ENCODE peak calls at places on chromosomes 12 and 14, in five cellular contexts. U, A, L, I and S are unnamed samples. For H3K9me3, the result is how much of the 10 kb centered on the place peaks cover.

GRCh38 chr12:24561882-24562760 is 386.8 kb downstream of the BCAT1 start:
- DNase-seq in U (no peak), A (no peak), L (peak), I (peak), S (no peak)

GRCh38 chr12:81294325-81295190 is 216.7 kb downstream of the ACSS3 start:
- DNase-seq in U (peak), A (no peak), L (no peak), I (no peak), S (no peak)

GRCh38 chr14:54848910-54849309 is 53.7 kb downstream of the GCH1 start:
- DNase-seq in U (no peak), A (no peak), L (no peak), I (no peak), S (no peak)

GRCh38 chr12:103166949-103167348 is 209.5 kb downstream of the ASCL1 start:
- DNase-seq in U (no peak), A (no peak), L (no peak), I (no peak), S (no peak)

GRCh38 chr14:74459289-74459946 is 33.4 kb upstream of the SYNDIG1L start:
- DNase-seq in U (peak), A (peak), L (peak), I (no peak), S (no peak)

GRCh38 chr12:124340080-124340900 is 45.4 kb downstream of the RFLNA start:
- DNase-seq in U (no peak), A (no peak), L (no peak), I (no peak), S (no peak)

GRCh38 chr14:104657563-104658324 is 31.7 kb upstream of the INF2 start:
- DNase-seq in U (no peak), A (no peak), L (no peak), I (no peak), S (no peak)

GRCh38 chr14:52333823-52334657 is 19.9 kb downstream of the PTGER2 start:
- DNase-seq in U (no peak), A (no peak), L (no peak), I (no peak), S (no peak)

GRCh38 chr12:78210894-78211302 is 380.2 kb downstream of the NAV3 start:
- DNase-seq in U (peak), A (no peak), L (no peak), I (no peak), S (no peak)

GRCh38 chr14:88668448-88669116 is 105.7 kb downstream of the ZC3H14 start:
- DNase-seq in U (no peak), A (no peak), L (no peak), I (no peak), S (no peak)

GRCh38 chr14:80095623-80096022 is 115.7 kb downstream of the DIO2 start:
- DNase-seq in U (peak), A (no peak), L (no peak), I (no peak), S (no peak)

GRCh38 chr12:53232641-53233538 is 881 bp upstream of the RARG start:
- DNase-seq in U (peak), A (peak), L (peak), I (peak), S (peak)

GRCh38 chr12:89439946-89440345 is 84.7 kb downstream of the GALNT4 start:
- DNase-seq in U (peak), A (no peak), L (no peak), I (no peak), S (no peak)

GRCh38 chr14:71163050-71163841 is 256.0 kb downstream of the PCNX1 start:
- DNase-seq in U (no peak), A (no peak), L (no peak), I (no peak), S (no peak)

GRCh38 chr12:93116632-93117031 is 187.5 kb upstream of the EEA1 start:
- DNase-seq in U (no peak), A (no peak), L (no peak), I (no peak), S (no peak)

GRCh38 chr14:101373690-101374295 is 187.5 kb upstream of the DIO3 start:
- DNase-seq in U (no peak), A (no peak), L (no peak), I (no peak), S (no peak)

GRCh38 chr14:88380405-88380804 is 5.1 kb upstream of the SPATA7 start:
- DNase-seq in U (peak), A (no peak), L (no peak), I (no peak), S (no peak)

GRCh38 chr14:65038966-65039365 is 52.3 kb downstream of the FNTB start:
- DNase-seq in U (no peak), A (no peak), L (no peak), I (no peak), S (no peak)

GRCh38 chr14:48814562-48814961 is 771.6 kb downstream of the RPS29 start:
- DNase-seq in U (no peak), A (no peak), L (no peak), I (no peak), S (no peak)

GRCh38 chr14:53032161-53032803 is 81.4 kb upstream of the FERMT2 start:
- DNase-seq in U (peak), A (no peak), L (no peak), I (peak), S (no peak)

GRCh38 chr12:76866726-76867125 is 12.1 kb downstream of the CSRP2 start:
- DNase-seq in U (no peak), A (no peak), L (no peak), I (no peak), S (no peak)

GRCh38 chr14:56341766-56342418 is 223.7 kb downstream of the PELI2 start:
- DNase-seq in U (no peak), A (no peak), L (no peak), I (no peak), S (no peak)

GRCh38 chr12:28024231-28024995 is 51.9 kb upstream of the PTHLH start:
- DNase-seq in U (peak), A (no peak), L (no peak), I (no peak), S (no peak)

GRCh38 chr12:84814664-84815245 is 97.8 kb downstream of the SLC6A15 start:
- DNase-seq in U (peak), A (no peak), L (no peak), I (no peak), S (no peak)

GRCh38 chr14:98099527-98099926 is 1172.5 kb downstream of the BCL11B start:
- DNase-seq in U (no peak), A (no peak), L (no peak), I (no peak), S (no peak)

GRCh38 chr14:89327771-89328212 is 89.2 kb downstream of the FOXN3 start:
- DNase-seq in U (peak), A (no peak), L (no peak), I (no peak), S (no peak)

GRCh38 chr12:10636611-10637010 is 23.2 kb upstream of the MAGOHB start:
- DNase-seq in U (peak), A (no peak), L (no peak), I (peak), S (no peak)

GRCh38 chr12:7060353-7060954 is at the start of gene C1S:
- DNase-seq in U (peak), A (no peak), L (peak), I (peak), S (no peak)

GRCh38 chr14:30855345-30856037 is 18.9 kb upstream of the COCH start:
- DNase-seq in U (no peak), A (no peak), L (no peak), I (no peak), S (no peak)

GRCh38 chr12:122743895-122744525 is 8.6 kb upstream of the DENR start:
- DNase-seq in U (no peak), A (no peak), L (no peak), I (no peak), S (no peak)

GRCh38 chr12:110931315-110931728 is 10.9 kb upstream of the MYL2 start:
- DNase-seq in U (no peak), A (no peak), L (peak), I (no peak), S (no peak)

GRCh38 chr14:97894552-97894951 is 1097.4 kb downstream of the VRK1 start:
- DNase-seq in U (no peak), A (no peak), L (no peak), I (no peak), S (no peak)

GRCh38 chr14:89658977-89659670 is 242.1 kb upstream of the FOXN3 start:
- DNase-seq in U (no peak), A (no peak), L (no peak), I (no peak), S (no peak)

GRCh38 chr14:104537613-104537988 is 42.0 kb upstream of the C14orf180 start:
- DNase-seq in U (peak), A (no peak), L (no peak), I (no peak), S (no peak)

GRCh38 chr14:32709072-32709471 is 229.6 kb upstream of the NPAS3 start:
- DNase-seq in U (peak), A (no peak), L (no peak), I (no peak), S (no peak)

GRCh38 chr12:124371970-124372555 is 77.2 kb downstream of the RFLNA start:
- DNase-seq in U (no peak), A (no peak), L (no peak), I (no peak), S (no peak)

GRCh38 chr14:49982522-49982951 is 89.7 kb downstream of the ARF6 start:
- DNase-seq in U (no peak), A (no peak), L (no peak), I (no peak), S (no peak)

GRCh38 chr12:48927261-48927660 is 2.0 kb upstream of the FKBP11 start:
- DNase-seq in U (no peak), A (no peak), L (no peak), I (no peak), S (no peak)

GRCh38 chr12:48925218-48925871 is at the start of gene FKBP11:
- DNase-seq in U (no peak), A (peak), L (peak), I (peak), S (peak)

GRCh38 chr12:48930475-48930874 is 5.2 kb upstream of the FKBP11 start:
- DNase-seq in U (no peak), A (no peak), L (no peak), I (no peak), S (no peak)

GRCh38 chr12:48932878-48933277 is 7.6 kb upstream of the FKBP11 start:
- DNase-seq in U (no peak), A (no peak), L (no peak), I (no peak), S (no peak)

DNA sequence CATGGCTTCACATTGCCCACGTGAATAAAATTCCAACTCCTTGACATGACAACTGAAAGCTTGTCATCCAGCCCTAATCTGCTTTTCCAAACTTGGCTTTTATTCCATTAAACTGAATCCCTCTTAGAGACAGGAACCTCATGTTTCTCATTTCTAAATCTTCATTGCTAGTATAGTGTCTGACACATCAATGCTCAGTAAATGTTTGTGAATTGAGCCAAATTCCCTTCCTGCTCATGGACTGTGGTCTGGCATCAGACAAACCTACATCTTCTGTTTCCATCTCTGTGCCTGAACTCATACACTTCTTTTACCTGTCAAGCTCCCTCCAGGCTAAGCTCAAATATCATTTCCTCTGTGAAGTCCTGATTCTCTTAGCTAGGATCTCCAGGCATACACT is 4.3 kb upstream of the FKBP11 start:
- DNase-seq in U (no peak), A (no peak), L (no peak), I (no peak), S (no peak)
- H3K9me3 ChIP-seq in U (under half), A (under half), L (under half), I (under half), S (under half)

DNA sequence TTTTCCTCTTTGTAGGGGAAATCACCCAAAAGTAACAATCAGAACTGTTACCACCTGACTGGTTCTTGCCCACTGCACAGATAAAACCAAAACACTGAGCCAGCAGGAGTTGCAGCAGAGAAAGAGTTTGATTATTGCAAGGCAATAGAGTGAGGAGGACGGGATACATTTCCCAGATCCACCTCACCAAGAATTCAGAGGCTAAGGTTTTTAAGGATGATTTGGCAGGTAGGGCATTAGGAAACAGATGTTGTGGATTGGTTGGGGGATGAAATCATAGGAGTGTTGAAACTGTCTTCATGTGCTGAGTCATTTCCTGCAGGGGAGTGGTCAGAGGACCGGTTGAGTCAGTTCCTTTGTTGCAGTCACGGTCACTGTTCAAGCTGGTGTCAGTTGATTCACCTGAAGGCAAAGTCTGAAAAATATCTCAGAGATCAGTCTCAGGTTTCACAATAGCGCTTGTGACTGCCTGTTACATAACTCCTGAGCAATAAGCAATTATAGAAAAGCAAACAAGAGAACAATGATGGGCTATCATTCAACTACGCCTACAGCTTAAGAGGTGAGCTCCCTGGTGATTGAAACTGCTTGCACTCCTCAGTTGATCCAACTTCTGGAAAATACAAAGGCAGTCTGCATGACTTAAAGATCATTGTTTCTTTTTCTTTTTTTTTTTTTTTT is 20.3 kb upstream of the AMN1 start:
- DNase-seq in U (peak), A (peak), L (no peak), I (peak), S (no peak)
- H3K9me3 ChIP-seq in U (under half), A (under half), L (under half), I (under half), S (under half)

DNA sequence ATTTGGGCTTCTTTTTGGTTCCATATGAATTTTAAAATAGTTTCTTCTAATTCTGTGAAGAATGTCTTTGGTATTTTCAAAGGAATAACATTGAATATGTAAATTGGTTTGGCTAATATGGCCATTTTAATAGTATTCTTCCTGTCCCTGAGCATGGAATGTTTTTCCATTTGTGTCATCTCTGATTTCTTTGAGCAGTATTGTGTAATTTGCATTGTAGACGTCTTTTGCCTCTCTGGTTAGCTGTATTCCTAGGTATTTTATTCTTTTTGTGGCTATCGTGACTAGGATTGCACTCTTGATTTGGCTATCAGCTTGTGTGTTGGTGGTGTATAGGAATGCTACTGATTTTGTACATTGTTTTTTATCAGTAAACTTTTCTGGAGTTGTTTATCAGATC is 601.9 kb downstream of the SNAPC1 start:
- DNase-seq in U (no peak), A (no peak), L (no peak), I (no peak), S (no peak)
- H3K9me3 ChIP-seq in U (under half), A (under half), L (under half), I (under half), S (under half)

GRCh38 chr12:132941336-132941954 is 14.7 kb downstream of the ZNF605 start:
- DNase-seq in U (no peak), A (no peak), L (no peak), I (no peak), S (no peak)
- H3K9me3 ChIP-seq in U (under half), A (half or more), L (under half), I (under half), S (under half)

DNA sequence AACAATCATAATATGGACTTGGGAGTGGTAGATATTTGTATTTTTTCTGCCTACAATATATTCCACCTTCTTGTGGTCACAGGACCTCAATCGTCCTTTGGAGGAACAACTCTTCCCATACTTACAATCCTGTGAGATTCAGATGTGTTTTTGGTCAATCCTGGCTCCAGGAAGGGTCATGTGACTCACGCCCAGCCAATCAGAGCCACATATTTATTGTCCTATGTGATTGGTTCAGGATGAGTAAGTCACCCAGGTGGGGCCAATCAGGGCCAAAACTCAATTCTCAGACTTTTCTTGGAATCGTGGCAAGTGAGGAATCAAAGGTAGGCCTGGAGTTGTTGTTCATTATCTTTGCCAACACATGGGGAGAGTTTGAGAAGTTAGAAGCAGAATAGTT is 264.9 kb downstream of the SUDS3 start:
- DNase-seq in U (no peak), A (no peak), L (no peak), I (no peak), S (no peak)
- H3K9me3 ChIP-seq in U (under half), A (under half), L (under half), I (under half), S (under half)

GRCh38 chr14:38608244-38608643 is 352.4 kb upstream of the CLEC14A start:
- DNase-seq in U (no peak), A (no peak), L (no peak), I (no peak), S (no peak)

GRCh38 chr14:38605193-38606114 is 349.6 kb upstream of the CLEC14A start:
- DNase-seq in U (peak), A (no peak), L (no peak), I (no peak), S (no peak)
- H3K9me3 ChIP-seq in U (under half), A (under half), L (under half), I (under half), S (under half)

GRCh38 chr12:12645485-12645884 is 33.8 kb downstream of the CREBL2 start:
- DNase-seq in U (peak), A (peak), L (no peak), I (no peak), S (no peak)
- H3K9me3 ChIP-seq in U (under half), A (under half), L (under half), I (under half), S (under half)

GRCh38 chr14:85234626-85235025 is 295.3 kb upstream of the FLRT2 start:
- DNase-seq in U (peak), A (no peak), L (no peak), I (no peak), S (no peak)

GRCh38 chr14:85233756-85234545 is 296.0 kb upstream of the FLRT2 start:
- DNase-seq in U (peak), A (no peak), L (no peak), I (no peak), S (no peak)

GRCh38 chr14:85241022-85241880 is 288.7 kb upstream of the FLRT2 start:
- DNase-seq in U (peak), A (no peak), L (no peak), I (no peak), S (no peak)

DNA sequence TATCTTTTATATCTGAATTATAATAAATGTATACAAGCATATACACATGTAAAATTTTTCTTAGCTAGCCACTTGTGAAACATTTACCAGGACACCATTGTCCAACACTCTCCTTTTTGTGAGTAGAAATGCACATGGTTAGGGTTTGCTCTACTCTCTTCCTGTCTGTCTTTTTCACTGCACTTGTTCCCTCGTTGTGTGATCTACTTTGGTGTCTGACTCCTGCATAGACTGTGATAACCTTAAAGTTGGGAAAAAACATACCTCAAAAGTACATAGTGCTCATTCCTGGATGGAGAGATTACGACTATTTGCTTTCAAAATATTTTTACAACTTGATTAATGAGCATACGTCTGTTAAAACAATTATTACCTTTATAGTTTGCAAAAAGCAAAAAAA is 294.1 kb upstream of the FLRT2 start:
- DNase-seq in U (no peak), A (no peak), L (no peak), I (no peak), S (no peak)
- H3K9me3 ChIP-seq in U (under half), A (under half), L (under half), I (under half), S (under half)